ENCODE peak calls at places on chromosomes 3 and 15, in five cellular contexts. B is A549, R is astrocyte, L is thoracic aorta, U is right cardiac atrium. C is an unnamed sample.

GRCh38 chr15:49881866-49882265 is 237.2 kb downstream of the ATP8B4 start:
- DNase-seq in L (no peak), R (no peak), U (no peak), B (no peak), C (no peak)

GRCh38 chr3:112560330-112560729 is 1.4 kb downstream of the ATG3 start:
- DNase-seq in U (no peak), B (no peak), R (no peak), L (no peak), C (no peak)

GRCh38 chr3:134366221-134366927 is 7.9 kb downstream of the AMOTL2 start:
- DNase-seq in B (no peak), L (no peak), R (no peak), U (peak), C (no peak)

GRCh38 chr3:142033292-142033691 is 116.1 kb downstream of the TFDP2 start:
- DNase-seq in U (no peak), R (no peak), L (no peak), B (no peak), C (no peak)

GRCh38 chr3:192879346-192880031 is 38.2 kb downstream of the MB21D2 start:
- DNase-seq in B (peak), L (no peak), U (no peak), R (peak), C (peak)

GRCh38 chr3:184315871-184316661 is 1.7 kb downstream of the EIF4G1 start:
- DNase-seq in B (no peak), R (no peak), L (no peak), U (peak), C (no peak)

GRCh38 chr3:33426068-33426467 is 14.1 kb downstream of the UBP1 start:
- DNase-seq in R (no peak), B (no peak), L (no peak), U (no peak), C (no peak)

GRCh38 chr3:37148208-37148607 is 26.2 kb downstream of the LRRFIP2 start:
- DNase-seq in B (no peak), U (no peak), R (no peak), L (no peak), C (no peak)

GRCh38 chr15:96331942-96332853 is 1.7 kb downstream of the NR2F2 start:
- DNase-seq in R (peak), B (no peak), L (no peak), U (peak), C (no peak)

GRCh38 chr3:194736896-194737600 is 51.4 kb downstream of the FAM43A start:
- DNase-seq in L (no peak), U (no peak), B (no peak), R (no peak), C (no peak)

GRCh38 chr3:188594137-188594536 is 440.2 kb downstream of the LPP start:
- DNase-seq in U (no peak), B (no peak), L (no peak), R (peak), C (no peak)

GRCh38 chr3:181728470-181728869 is 16.7 kb downstream of the SOX2 start:
- DNase-seq in U (no peak), L (no peak), R (no peak), B (no peak), C (no peak)

GRCh38 chr3:124300416-124300815 is 308.5 kb upstream of the ROPN1 start:
- DNase-seq in B (no peak), L (no peak), R (no peak), U (no peak), C (no peak)

GRCh38 chr3:48039487-48040190 is 23.4 kb upstream of the MAP4 start:
- DNase-seq in L (no peak), R (peak), U (no peak), B (peak), C (no peak)

GRCh38 chr3:105284876-105285275 is 81.8 kb upstream of the ALCAM start:
- DNase-seq in B (no peak), U (no peak), L (no peak), R (no peak), C (no peak)

GRCh38 chr3:29415824-29416223 is 135.0 kb downstream of the RBMS3 start:
- DNase-seq in R (peak), L (no peak), B (no peak), U (no peak), C (no peak)

GRCh38 chr3:5330152-5330810 is 142.8 kb downstream of the EDEM1 start:
- DNase-seq in L (no peak), R (peak), B (peak), U (no peak), C (no peak)

GRCh38 chr15:77031376-77032050 is 36.6 kb downstream of the PSTPIP1 start:
- DNase-seq in L (no peak), R (no peak), U (peak), B (no peak), C (no peak)

GRCh38 chr15:52464040-52464439 is 64.6 kb downstream of the MYO5A start:
- DNase-seq in L (no peak), U (no peak), R (no peak), B (no peak), C (no peak)

GRCh38 chr3:117622130-117622841 is 912.7 kb downstream of the TUSC7 start:
- DNase-seq in U (no peak), B (no peak), R (peak), L (no peak), C (no peak)

GRCh38 chr15:62105266-62105665 is 38.5 kb downstream of the C2CD4A start:
- DNase-seq in R (no peak), L (no peak), B (no peak), U (no peak), C (no peak)

GRCh38 chr3:18645603-18646002 is 220.5 kb upstream of the SATB1 start:
- DNase-seq in U (no peak), B (no peak), L (no peak), R (no peak), C (no peak)

GRCh38 chr3:175007316-175007715 is 148.2 kb downstream of the NAALADL2 start:
- DNase-seq in U (no peak), L (no peak), R (no peak), B (no peak), C (peak)

GRCh38 chr3:179348325-179349013 is 960 bp downstream of the MFN1 start:
- DNase-seq in U (no peak), B (no peak), L (no peak), R (no peak), C (no peak)

GRCh38 chr3:187005827-187006481 is 75.6 kb downstream of the ST6GAL1 start:
- DNase-seq in B (no peak), U (no peak), R (no peak), L (no peak), C (no peak)

GRCh38 chr3:13484861-13485590 is 4.9 kb downstream of the HDAC11 start:
- DNase-seq in L (no peak), U (peak), R (peak), B (no peak), C (no peak)

GRCh38 chr15:74182131-74182530 is 8.6 kb downstream of the ISLR start:
- DNase-seq in B (no peak), R (no peak), U (peak), L (no peak), C (no peak)

GRCh38 chr15:43799209-43799944 is 643 bp downstream of the SERINC4 start:
- DNase-seq in L (no peak), U (no peak), B (no peak), R (no peak), C (no peak)

GRCh38 chr3:173410836-173411235 is 13.3 kb downstream of the NLGN1 start:
- DNase-seq in L (no peak), B (no peak), R (no peak), U (no peak), C (no peak)

GRCh38 chr3:102169915-102170479 is 264.8 kb upstream of the ZPLD1 start:
- DNase-seq in B (no peak), U (no peak), R (peak), L (no peak), C (no peak)

GRCh38 chr3:81237193-81237592 is 524.3 kb downstream of the GBE1 start:
- DNase-seq in L (no peak), R (no peak), B (no peak), U (no peak), C (no peak)

GRCh38 chr3:25581823-25582222 is 82.9 kb downstream of the TOP2B start:
- DNase-seq in R (no peak), L (no peak), U (no peak), B (no peak), C (no peak)

GRCh38 chr3:188362405-188362831 is 208.5 kb downstream of the LPP start:
- DNase-seq in B (peak), L (no peak), R (peak), U (no peak), C (no peak)

GRCh38 chr3:134211797-134212196 is 38.9 kb downstream of the RYK start:
- DNase-seq in R (peak), U (peak), B (peak), L (no peak), C (no peak)

DNA sequence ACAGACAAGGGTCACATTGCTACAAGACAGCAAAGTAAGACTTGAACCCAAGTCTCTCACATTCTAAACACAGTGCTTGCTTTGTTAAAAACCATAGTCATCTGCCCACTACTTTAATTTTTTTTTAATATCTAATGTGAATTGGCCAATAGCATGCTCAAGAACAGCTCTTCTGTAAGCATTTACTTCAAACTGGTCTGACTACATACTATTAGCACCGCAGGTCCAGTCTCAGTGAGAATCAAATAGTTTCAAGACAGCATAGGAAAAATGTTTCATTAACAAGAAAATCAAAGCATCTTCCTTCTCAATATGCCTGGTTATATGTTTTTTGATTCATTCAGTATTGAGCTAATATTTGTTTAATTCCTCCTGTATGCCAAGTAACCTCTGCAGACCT is 419.9 kb downstream of the ERC2 start:
- DNase-seq in R (no peak), B (no peak), L (no peak), U (no peak), C (no peak)
- H3K27ac ChIP-seq in R (no peak), B (no peak), L (no peak), U (no peak), C (no peak)

GRCh38 chr3:119783255-119783654 is 1.4 kb downstream of the NR1I2 start:
- DNase-seq in R (no peak), B (no peak), L (no peak), U (no peak), C (no peak)
- H3K4me3 ChIP-seq in R (no peak), B (no peak), L (no peak), U (no peak), C (no peak)

DNA sequence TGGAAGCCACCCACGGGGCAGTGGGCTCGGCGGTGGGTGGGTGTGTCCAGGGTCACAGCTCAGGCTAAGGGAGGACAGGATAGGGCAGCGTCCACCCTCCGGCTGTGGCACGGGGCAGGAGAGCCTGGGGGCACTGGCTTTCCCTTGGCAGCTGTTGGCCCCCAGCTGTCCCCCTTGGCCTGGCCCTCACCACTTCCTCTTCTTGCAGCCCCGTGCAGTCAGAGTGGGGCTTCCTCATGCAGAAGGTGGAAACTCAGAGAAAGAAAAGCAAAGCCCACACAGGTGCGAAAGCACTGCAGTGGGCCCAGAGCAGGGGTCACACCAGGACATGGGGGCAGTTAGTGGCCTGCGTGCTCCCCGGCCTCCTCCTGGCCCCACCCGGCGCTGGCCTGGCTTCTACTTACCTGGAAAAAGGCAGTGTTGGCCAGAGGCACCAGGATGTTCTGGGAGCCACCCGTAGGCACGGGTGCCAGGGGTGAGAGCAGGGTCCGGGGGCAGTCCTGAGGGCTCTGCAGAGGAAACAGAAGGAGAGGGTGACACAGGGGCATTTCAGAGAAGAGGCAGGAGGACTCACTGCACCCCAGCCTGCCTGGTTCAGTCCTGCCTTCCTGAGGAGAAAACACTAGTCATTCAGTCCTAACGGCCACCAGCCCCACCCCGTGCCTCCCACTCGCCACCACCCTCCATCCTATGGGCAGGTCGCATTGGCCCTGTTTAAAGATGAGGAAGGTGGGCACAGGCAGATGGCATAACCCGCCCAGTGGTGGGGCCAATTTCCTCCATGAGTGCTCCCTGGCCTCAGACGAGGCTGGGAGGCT is 28.3 kb downstream of the PLXND1 start:
- DNase-seq in L (no peak), R (no peak), U (no peak), B (no peak), C (no peak)
- H3K27ac ChIP-seq in L (peak), R (no peak), U (no peak), B (no peak), C (peak)

GRCh38 chr3:46898321-46899150 is 21.0 kb downstream of the PTH1R start:
- DNase-seq in R (no peak), L (no peak), B (no peak), U (peak), C (no peak)
- H3K4me3 ChIP-seq in R (no peak), L (peak), B (no peak), U (no peak), C (no peak)

C was measured in SK-N-MC.